ENCODE peak calls at places on chromosomes 16 and 17, in four cellular contexts. One of them, this sample, is unnamed.

GRCh38 chr17:77740481-77740880 is 218.0 kb upstream of the TNRC6C start:
- DNase-seq in H1: no peak
- DNase-seq in H9: no peak
- DNase-seq in mesendoderm: no peak
- DNase-seq in this sample: no peak

GRCh38 chr16:81366316-81366932 is 51.7 kb downstream of the GAN start:
- DNase-seq in H1: no peak
- DNase-seq in mesendoderm: peak
- DNase-seq in H9: no peak
- DNase-seq in this sample: peak

GRCh38 chr17:32350662-32351418 is 883 bp downstream of the ZNF207 start:
- DNase-seq in mesendoderm: peak
- DNase-seq in H1: no peak
- DNase-seq in H9: no peak
- DNase-seq in this sample: peak

GRCh38 chr17:3542410-3543088 is 15.1 kb downstream of the TRPV3 start:
- DNase-seq in H1: no peak
- DNase-seq in mesendoderm: no peak
- DNase-seq in H9: peak
- DNase-seq in this sample: no peak

GRCh38 chr16:47925811-47926460 is 229.9 kb downstream of the ABCC12 start:
- DNase-seq in mesendoderm: no peak
- DNase-seq in H9: no peak
- DNase-seq in H1: no peak
- DNase-seq in this sample: peak

GRCh38 chr16:84484579-84485254 is 19.7 kb downstream of the MEAK7 start:
- DNase-seq in mesendoderm: peak
- DNase-seq in H1: no peak
- DNase-seq in H9: no peak
- DNase-seq in this sample: peak

GRCh38 chr16:54936979-54937672 is 6.5 kb downstream of the IRX5 start:
- DNase-seq in mesendoderm: peak
- DNase-seq in H1: no peak
- DNase-seq in H9: peak
- DNase-seq in this sample: no peak

GRCh38 chr17:44409309-44410028 is 20.0 kb upstream of the ITGA2B start:
- DNase-seq in H1: no peak
- DNase-seq in mesendoderm: peak
- DNase-seq in H9: no peak
- DNase-seq in this sample: no peak

GRCh38 chr17:49111934-49112333 is 20.6 kb upstream of the B4GALNT2 start:
- DNase-seq in mesendoderm: no peak
- DNase-seq in H1: no peak
- DNase-seq in H9: no peak
- DNase-seq in this sample: no peak

GRCh38 chr16:77963185-77964044 is 58.9 kb upstream of the CLEC3A start:
- DNase-seq in H1: peak
- DNase-seq in H9: peak
- DNase-seq in mesendoderm: peak
- DNase-seq in this sample: no peak

GRCh38 chr16:31271621-31272190 is 11.9 kb downstream of the ITGAM start:
- DNase-seq in mesendoderm: no peak
- DNase-seq in H1: no peak
- DNase-seq in H9: no peak
- DNase-seq in this sample: no peak

GRCh38 chr16:1430759-1431496 is at the start of gene PERCC1:
- DNase-seq in H1: no peak
- DNase-seq in H9: no peak
- DNase-seq in mesendoderm: no peak
- DNase-seq in this sample: no peak

GRCh38 chr17:56985371-56986162 is 7.6 kb downstream of the SCPEP1 start:
- DNase-seq in H9: no peak
- DNase-seq in H1: no peak
- DNase-seq in mesendoderm: no peak
- DNase-seq in this sample: no peak
- H3K56ac ChIP-seq in H9: no peak
- H3K56ac ChIP-seq in H1: no peak
- H3K56ac ChIP-seq in mesendoderm: no peak
- H3K56ac ChIP-seq in this sample: no peak

DNA sequence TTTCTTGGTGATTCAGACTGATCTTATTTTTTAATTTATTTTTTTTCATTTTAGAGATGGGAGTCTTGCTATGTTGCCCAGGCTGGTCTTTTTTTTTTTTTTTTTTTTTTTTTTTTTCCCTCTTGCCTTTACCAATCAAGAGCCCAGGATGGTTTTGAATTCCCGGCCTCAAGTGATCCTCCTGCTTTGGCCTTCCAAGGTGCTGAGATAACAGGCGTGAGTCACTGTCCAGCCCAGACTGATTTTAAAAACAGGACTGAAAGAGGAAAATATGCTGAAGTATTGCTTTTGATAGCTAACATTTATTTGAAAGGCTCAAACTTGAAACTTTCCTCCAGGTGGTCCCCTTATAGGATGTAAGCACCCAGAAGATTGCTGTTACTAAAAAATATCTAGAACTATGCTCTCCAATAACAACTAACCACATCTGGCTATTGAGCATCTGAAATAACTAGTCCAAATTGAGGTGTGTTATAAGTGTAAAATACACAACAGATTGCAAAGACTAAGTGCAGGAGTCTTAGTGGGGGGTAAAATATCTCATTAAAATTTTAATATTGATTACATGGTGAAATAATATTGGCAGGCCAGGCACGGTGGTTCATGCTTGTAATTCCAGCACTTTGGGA is 15.8 kb upstream of the BRIP1 start:
- DNase-seq in H1: no peak
- DNase-seq in H9: no peak
- DNase-seq in mesendoderm: no peak
- DNase-seq in this sample: peak
- H3K56ac ChIP-seq in H1: no peak
- H3K56ac ChIP-seq in H9: no peak
- H3K56ac ChIP-seq in mesendoderm: no peak
- H3K56ac ChIP-seq in this sample: no peak

GRCh38 chr17:67526700-67527099 is 149.6 kb downstream of the PITPNC1 start:
- DNase-seq in mesendoderm: no peak
- DNase-seq in H1: no peak
- DNase-seq in H9: peak
- DNase-seq in this sample: no peak
- H3K56ac ChIP-seq in mesendoderm: no peak
- H3K56ac ChIP-seq in H1: no peak
- H3K56ac ChIP-seq in H9: no peak
- H3K56ac ChIP-seq in this sample: no peak

GRCh38 chr17:6702567-6703215 is 10.5 kb downstream of the SLC13A5 start:
- DNase-seq in H1: no peak
- DNase-seq in mesendoderm: no peak
- DNase-seq in H9: no peak
- DNase-seq in this sample: no peak
- H3K56ac ChIP-seq in H1: no peak
- H3K56ac ChIP-seq in mesendoderm: no peak
- H3K56ac ChIP-seq in H9: no peak
- H3K56ac ChIP-seq in this sample: no peak

GRCh38 chr16:50629334-50629733 is 51.8 kb downstream of the SNX20 start:
- DNase-seq in mesendoderm: no peak
- DNase-seq in H9: no peak
- DNase-seq in H1: no peak
- DNase-seq in this sample: no peak
- H3K56ac ChIP-seq in mesendoderm: peak
- H3K56ac ChIP-seq in H9: no peak
- H3K56ac ChIP-seq in H1: no peak
- H3K56ac ChIP-seq in this sample: no peak

DNA sequence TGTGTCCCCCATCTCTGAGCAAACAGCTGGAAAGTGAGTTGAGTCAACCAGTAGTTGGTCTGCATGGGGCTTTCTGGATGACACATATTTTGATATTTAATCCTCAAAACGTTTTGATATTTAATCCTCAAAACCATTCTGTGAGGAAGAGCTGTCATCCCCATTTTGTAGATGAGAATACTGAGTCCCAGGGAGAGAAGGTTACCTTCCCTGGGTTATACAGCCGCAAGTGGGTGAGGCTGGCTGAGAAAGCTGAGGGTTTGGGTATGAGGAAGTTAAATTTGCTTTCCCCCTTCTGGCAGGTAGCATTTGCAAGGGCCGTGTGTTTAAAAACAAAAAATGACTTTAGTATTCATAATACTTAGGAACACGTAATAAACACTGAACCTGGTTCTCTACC is 447.2 kb downstream of the XYLT1 start:
- DNase-seq in mesendoderm: no peak
- DNase-seq in H9: no peak
- DNase-seq in H1: no peak
- DNase-seq in this sample: no peak
- H3K56ac ChIP-seq in mesendoderm: no peak
- H3K56ac ChIP-seq in H9: no peak
- H3K56ac ChIP-seq in H1: no peak
- H3K56ac ChIP-seq in this sample: no peak

This sample was measured in IMR-90.